ENCODE peak calls at places on chromosomes 6 and 20, in seven cellular contexts. One of them, this sample, is unnamed.

GRCh38 chr6:7758456-7758855 is 32.6 kb downstream of the BMP6 start:
- DNase-seq in neural progenitor cell: no peak
- DNase-seq in endothelial cell: no peak
- DNase-seq in cardiac muscle cell: no peak
- DNase-seq in CD8-positive, alpha-beta T cell: no peak
- DNase-seq in kidney epithelial cell: peak; percentile 79
- DNase-seq in cardiac fibroblast: peak; percentile 91
- DNase-seq in this sample: no peak

GRCh38 chr6:16982827-16983226 is 119.0 kb upstream of the STMND1 start:
- DNase-seq in neural progenitor cell: no peak
- DNase-seq in endothelial cell: no peak
- DNase-seq in cardiac muscle cell: no peak
- DNase-seq in CD8-positive, alpha-beta T cell: no peak
- DNase-seq in kidney epithelial cell: no peak
- DNase-seq in cardiac fibroblast: peak; percentile 69
- DNase-seq in this sample: no peak

GRCh38 chr6:100078509-100078908 is 84.5 kb upstream of the MCHR2 start:
- DNase-seq in neural progenitor cell: peak; percentile 69
- DNase-seq in endothelial cell: peak; percentile 7
- DNase-seq in cardiac muscle cell: peak; percentile 9
- DNase-seq in CD8-positive, alpha-beta T cell: no peak
- DNase-seq in kidney epithelial cell: no peak
- DNase-seq in cardiac fibroblast: peak; percentile 17
- DNase-seq in this sample: peak; percentile 12

GRCh38 chr6:39517763-39518162 is 195.3 kb upstream of the KCNK16 start:
- DNase-seq in neural progenitor cell: no peak
- DNase-seq in endothelial cell: no peak
- DNase-seq in cardiac muscle cell: no peak
- DNase-seq in CD8-positive, alpha-beta T cell: no peak
- DNase-seq in kidney epithelial cell: no peak
- DNase-seq in cardiac fibroblast: no peak
- DNase-seq in this sample: no peak

GRCh38 chr6:43095939-43096338 is 19.8 kb downstream of the PTK7 start:
- DNase-seq in neural progenitor cell: no peak
- DNase-seq in endothelial cell: no peak
- DNase-seq in cardiac muscle cell: no peak
- DNase-seq in CD8-positive, alpha-beta T cell: no peak
- DNase-seq in kidney epithelial cell: no peak
- DNase-seq in cardiac fibroblast: no peak
- DNase-seq in this sample: no peak

GRCh38 chr6:141977782-141978181 is 154.9 kb upstream of the GJE1 start:
- DNase-seq in neural progenitor cell: no peak
- DNase-seq in endothelial cell: no peak
- DNase-seq in cardiac muscle cell: no peak
- DNase-seq in CD8-positive, alpha-beta T cell: no peak
- DNase-seq in kidney epithelial cell: no peak
- DNase-seq in cardiac fibroblast: no peak
- DNase-seq in this sample: no peak

GRCh38 chr6:43193929-43194328 is 11.9 kb downstream of the CUL9 start:
- DNase-seq in neural progenitor cell: no peak
- DNase-seq in endothelial cell: no peak
- DNase-seq in cardiac muscle cell: no peak
- DNase-seq in CD8-positive, alpha-beta T cell: no peak
- DNase-seq in kidney epithelial cell: no peak
- DNase-seq in cardiac fibroblast: no peak
- DNase-seq in this sample: no peak

GRCh38 chr20:17549131-17549530 is 18.0 kb upstream of the BFSP1 start:
- DNase-seq in neural progenitor cell: no peak
- DNase-seq in endothelial cell: no peak
- DNase-seq in cardiac muscle cell: no peak
- DNase-seq in CD8-positive, alpha-beta T cell: no peak
- DNase-seq in kidney epithelial cell: no peak
- DNase-seq in cardiac fibroblast: no peak
- DNase-seq in this sample: no peak

GRCh38 chr20:63756648-63756991 is 17.0 kb downstream of the SLC2A4RG start:
- DNase-seq in neural progenitor cell: no peak
- DNase-seq in endothelial cell: no peak
- DNase-seq in cardiac muscle cell: no peak
- DNase-seq in CD8-positive, alpha-beta T cell: no peak
- DNase-seq in kidney epithelial cell: no peak
- DNase-seq in cardiac fibroblast: no peak
- DNase-seq in this sample: no peak

GRCh38 chr6:28078050-28078449 is 2.3 kb upstream of the ZNF165 start:
- DNase-seq in neural progenitor cell: no peak
- DNase-seq in endothelial cell: no peak
- DNase-seq in cardiac muscle cell: peak; percentile 73
- DNase-seq in CD8-positive, alpha-beta T cell: no peak
- DNase-seq in kidney epithelial cell: no peak
- DNase-seq in cardiac fibroblast: no peak
- DNase-seq in this sample: no peak

GRCh38 chr20:23061713-23062561 is 12.5 kb upstream of the THBD start:
- DNase-seq in neural progenitor cell: peak; percentile 16
- DNase-seq in endothelial cell: no peak
- DNase-seq in cardiac muscle cell: no peak
- DNase-seq in CD8-positive, alpha-beta T cell: no peak
- DNase-seq in kidney epithelial cell: no peak
- DNase-seq in cardiac fibroblast: peak; percentile 90
- DNase-seq in this sample: no peak

GRCh38 chr6:158026054-158026900 is 44.6 kb downstream of the SYNJ2 start:
- DNase-seq in neural progenitor cell: no peak
- DNase-seq in endothelial cell: peak; percentile 49
- DNase-seq in cardiac muscle cell: peak; percentile 55
- DNase-seq in CD8-positive, alpha-beta T cell: peak; percentile 77
- DNase-seq in kidney epithelial cell: peak; percentile 96
- DNase-seq in cardiac fibroblast: peak; percentile 99
- DNase-seq in this sample: no peak

GRCh38 chr6:35497571-35498406 is 910 bp upstream of the TEAD3 start:
- DNase-seq in neural progenitor cell: peak; percentile 67
- DNase-seq in endothelial cell: peak; percentile 46
- DNase-seq in cardiac muscle cell: peak; percentile 66
- DNase-seq in CD8-positive, alpha-beta T cell: peak; percentile 35
- DNase-seq in kidney epithelial cell: no peak
- DNase-seq in cardiac fibroblast: peak; percentile 86
- DNase-seq in this sample: peak; percentile 73

GRCh38 chr6:98117072-98117471 is 717.3 kb upstream of the POU3F2 start:
- DNase-seq in neural progenitor cell: peak; percentile 18
- DNase-seq in endothelial cell: no peak
- DNase-seq in cardiac muscle cell: peak; percentile 5
- DNase-seq in CD8-positive, alpha-beta T cell: no peak
- DNase-seq in kidney epithelial cell: no peak
- DNase-seq in cardiac fibroblast: no peak
- DNase-seq in this sample: no peak

GRCh38 chr6:82268301-82268846 is 20.8 kb upstream of the IBTK start:
- DNase-seq in neural progenitor cell: no peak
- DNase-seq in endothelial cell: no peak
- DNase-seq in cardiac muscle cell: no peak
- DNase-seq in CD8-positive, alpha-beta T cell: no peak
- DNase-seq in kidney epithelial cell: no peak
- DNase-seq in cardiac fibroblast: peak; percentile 39
- DNase-seq in this sample: no peak

GRCh38 chr6:82275686-82276085 is 28.1 kb upstream of the IBTK start:
- DNase-seq in neural progenitor cell: no peak
- DNase-seq in endothelial cell: no peak
- DNase-seq in cardiac muscle cell: no peak
- DNase-seq in CD8-positive, alpha-beta T cell: no peak
- DNase-seq in kidney epithelial cell: no peak
- DNase-seq in cardiac fibroblast: no peak
- DNase-seq in this sample: no peak

GRCh38 chr6:82273295-82273694 is 25.8 kb upstream of the IBTK start:
- DNase-seq in neural progenitor cell: no peak
- DNase-seq in endothelial cell: no peak
- DNase-seq in cardiac muscle cell: no peak
- DNase-seq in CD8-positive, alpha-beta T cell: no peak
- DNase-seq in kidney epithelial cell: no peak
- DNase-seq in cardiac fibroblast: no peak
- DNase-seq in this sample: no peak

DNA sequence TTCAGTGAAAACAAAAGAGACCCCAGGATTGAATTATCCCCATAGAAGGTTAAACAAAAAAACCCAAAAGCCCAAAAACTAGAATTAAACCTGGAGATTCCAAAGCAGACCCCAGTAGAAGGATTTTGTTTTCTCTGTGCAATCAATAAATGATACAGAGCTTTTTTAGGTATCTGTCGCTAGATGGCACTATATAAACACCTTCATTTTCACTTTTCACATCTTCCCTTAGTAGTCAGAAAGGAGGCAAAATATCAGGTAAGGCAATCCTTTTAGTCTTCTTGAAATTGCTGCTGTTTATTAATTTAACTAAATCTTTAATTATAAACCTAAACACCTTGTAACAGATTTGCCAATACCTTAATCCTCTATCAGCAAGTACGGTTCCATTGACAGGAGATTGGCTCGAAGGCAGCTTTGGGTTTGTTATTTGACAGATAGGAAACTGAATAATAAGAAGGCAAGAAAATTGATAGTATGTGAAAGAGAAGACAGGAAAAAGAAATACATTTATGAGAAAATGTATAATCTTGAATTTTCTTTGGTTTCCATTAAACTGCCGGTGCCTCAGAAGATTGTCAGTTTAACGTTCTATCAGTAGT is 23.3 kb upstream of the IBTK start:
- DNase-seq in neural progenitor cell: peak; percentile 52
- DNase-seq in endothelial cell: no peak
- DNase-seq in cardiac muscle cell: peak; percentile 43
- DNase-seq in CD8-positive, alpha-beta T cell: no peak
- DNase-seq in kidney epithelial cell: no peak
- DNase-seq in cardiac fibroblast: peak; percentile 54
- DNase-seq in this sample: no peak
- TF ChIP-seq CTCF in neural progenitor cell: peak; percentile 76
- TF ChIP-seq CTCF in endothelial cell: peak; percentile 62
- TF ChIP-seq CTCF in cardiac muscle cell: peak; percentile 51
- TF ChIP-seq CTCF in CD8-positive, alpha-beta T cell: peak; percentile 80
- TF ChIP-seq CTCF in kidney epithelial cell: peak; percentile 51
- TF ChIP-seq CTCF in cardiac fibroblast: peak; percentile 47
- TF ChIP-seq CTCF in this sample: peak; percentile 59

GRCh38 chr20:24109537-24109936 is 121.0 kb upstream of the GGTLC1 start:
- DNase-seq in neural progenitor cell: no peak
- DNase-seq in endothelial cell: no peak
- DNase-seq in cardiac muscle cell: no peak
- DNase-seq in CD8-positive, alpha-beta T cell: no peak
- DNase-seq in kidney epithelial cell: no peak
- DNase-seq in cardiac fibroblast: no peak
- DNase-seq in this sample: no peak

GRCh38 chr20:24116611-24117010 is 128.0 kb upstream of the GGTLC1 start:
- DNase-seq in neural progenitor cell: no peak
- DNase-seq in endothelial cell: no peak
- DNase-seq in cardiac muscle cell: no peak
- DNase-seq in CD8-positive, alpha-beta T cell: no peak
- DNase-seq in kidney epithelial cell: no peak
- DNase-seq in cardiac fibroblast: no peak
- DNase-seq in this sample: no peak

GRCh38 chr20:24109008-24109407 is 120.4 kb upstream of the GGTLC1 start:
- DNase-seq in neural progenitor cell: no peak
- DNase-seq in endothelial cell: no peak
- DNase-seq in cardiac muscle cell: no peak
- DNase-seq in CD8-positive, alpha-beta T cell: peak; percentile 39
- DNase-seq in kidney epithelial cell: no peak
- DNase-seq in cardiac fibroblast: no peak
- DNase-seq in this sample: no peak

GRCh38 chr20:24112360-24112759 is 123.8 kb upstream of the GGTLC1 start:
- DNase-seq in neural progenitor cell: no peak
- DNase-seq in endothelial cell: no peak
- DNase-seq in cardiac muscle cell: no peak
- DNase-seq in CD8-positive, alpha-beta T cell: no peak
- DNase-seq in kidney epithelial cell: no peak
- DNase-seq in cardiac fibroblast: no peak
- DNase-seq in this sample: no peak

GRCh38 chr20:24111858-24112257 is 123.3 kb upstream of the GGTLC1 start:
- DNase-seq in neural progenitor cell: no peak
- DNase-seq in endothelial cell: no peak
- DNase-seq in cardiac muscle cell: no peak
- DNase-seq in CD8-positive, alpha-beta T cell: no peak
- DNase-seq in kidney epithelial cell: no peak
- DNase-seq in cardiac fibroblast: no peak
- DNase-seq in this sample: no peak
- TF ChIP-seq CTCF in neural progenitor cell: no peak
- TF ChIP-seq CTCF in endothelial cell: no peak
- TF ChIP-seq CTCF in cardiac muscle cell: no peak
- TF ChIP-seq CTCF in CD8-positive, alpha-beta T cell: no peak
- TF ChIP-seq CTCF in kidney epithelial cell: no peak
- TF ChIP-seq CTCF in cardiac fibroblast: no peak
- TF ChIP-seq CTCF in this sample: no peak

DNA sequence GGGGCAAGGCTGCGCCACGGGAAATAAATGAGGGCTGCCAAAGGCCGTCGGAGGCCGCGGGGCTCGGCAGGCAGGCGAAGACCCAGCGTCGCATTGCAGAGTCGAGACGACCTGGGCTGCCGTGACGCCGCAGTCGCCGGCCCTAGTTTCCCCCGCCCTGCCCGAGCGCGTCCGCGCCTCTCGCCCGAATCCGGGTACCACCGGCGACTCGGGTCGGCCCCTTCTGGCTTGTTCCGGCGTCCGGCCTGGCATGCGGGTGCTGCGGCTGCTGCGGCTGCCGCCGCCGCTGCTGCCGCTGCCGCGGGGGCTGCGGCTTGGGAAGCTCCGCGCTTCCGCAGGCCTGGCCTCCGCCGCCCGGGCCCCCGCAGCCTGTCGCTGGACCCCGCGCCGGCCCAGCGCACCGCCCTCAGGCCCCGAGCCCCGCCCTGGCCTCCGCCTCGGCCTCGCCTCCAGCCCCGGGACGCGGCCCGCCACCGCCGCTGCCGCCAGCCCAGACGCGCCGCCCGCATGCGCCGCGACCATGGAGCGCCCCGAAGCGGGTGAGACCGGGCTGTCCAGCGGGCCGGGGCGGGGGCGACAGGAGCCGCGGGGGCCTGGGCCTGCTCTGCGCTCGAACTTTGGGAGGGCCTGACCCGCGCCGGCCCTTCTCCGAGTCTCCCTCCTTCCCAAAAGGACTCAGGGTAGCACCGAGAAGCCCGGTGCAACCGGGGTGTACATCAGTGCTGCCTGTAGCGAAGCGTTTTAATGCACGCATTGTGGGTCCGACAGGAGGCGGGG is at the start of gene AKAP7:
- DNase-seq in neural progenitor cell: peak; percentile 91
- DNase-seq in endothelial cell: peak; percentile 81
- DNase-seq in cardiac muscle cell: peak; percentile 85
- DNase-seq in CD8-positive, alpha-beta T cell: peak; percentile 51
- DNase-seq in kidney epithelial cell: no peak
- DNase-seq in cardiac fibroblast: peak; percentile 81
- DNase-seq in this sample: peak; percentile 82
- TF ChIP-seq CTCF in neural progenitor cell: no peak
- TF ChIP-seq CTCF in endothelial cell: no peak
- TF ChIP-seq CTCF in cardiac muscle cell: no peak
- TF ChIP-seq CTCF in CD8-positive, alpha-beta T cell: no peak
- TF ChIP-seq CTCF in kidney epithelial cell: no peak
- TF ChIP-seq CTCF in cardiac fibroblast: no peak
- TF ChIP-seq CTCF in this sample: no peak

DNA sequence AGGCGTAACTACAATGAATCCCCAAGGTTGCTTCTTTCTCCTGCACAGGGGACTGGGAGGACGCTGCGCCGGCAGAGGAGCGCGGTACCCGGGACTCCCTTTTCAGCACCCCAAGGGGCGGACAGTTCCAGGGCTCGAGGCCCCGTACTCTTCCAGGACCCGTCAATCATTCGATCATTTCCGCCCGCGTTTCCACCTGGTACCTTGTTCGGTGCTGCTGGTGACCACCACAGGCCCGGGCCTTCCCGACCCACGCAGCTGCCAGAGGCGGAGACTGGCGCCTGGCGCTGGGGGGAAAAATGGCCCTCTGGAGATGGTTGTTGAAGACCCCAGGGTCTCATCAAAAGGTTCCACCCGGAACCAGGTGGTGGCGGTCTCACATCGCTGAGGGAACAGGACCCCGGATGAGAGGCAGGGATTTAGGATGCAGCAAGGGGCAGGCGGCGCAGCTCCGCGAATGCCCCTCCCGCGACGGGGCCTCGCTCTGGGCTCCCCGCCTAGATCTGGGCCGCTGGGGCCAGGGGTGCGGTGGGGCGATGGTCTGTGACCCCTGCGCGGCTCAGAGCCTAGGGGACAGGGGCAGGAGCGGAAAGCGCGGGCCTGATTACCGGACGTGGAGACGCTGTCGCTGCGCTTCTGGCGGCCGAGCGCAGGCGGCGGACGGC is 744 bp downstream of the VSX1 start:
- DNase-seq in neural progenitor cell: peak; percentile 89
- DNase-seq in endothelial cell: peak; percentile 71
- DNase-seq in cardiac muscle cell: peak; percentile 85
- DNase-seq in CD8-positive, alpha-beta T cell: peak; percentile 49
- DNase-seq in kidney epithelial cell: no peak
- DNase-seq in cardiac fibroblast: no peak
- DNase-seq in this sample: peak; percentile 90
- TF ChIP-seq CTCF in neural progenitor cell: peak; percentile 58
- TF ChIP-seq CTCF in endothelial cell: no peak
- TF ChIP-seq CTCF in cardiac muscle cell: no peak
- TF ChIP-seq CTCF in CD8-positive, alpha-beta T cell: no peak
- TF ChIP-seq CTCF in kidney epithelial cell: no peak
- TF ChIP-seq CTCF in cardiac fibroblast: no peak
- TF ChIP-seq CTCF in this sample: peak; percentile 11

This sample was measured in nephron progenitor cell.